ENCODE peak calls at places on chromosomes 7 and 10, in seven cellular contexts. B is A549, E is endothelial cell of umbilical vein, S is K562, Z is HCT116, W is H1, P is HepG2. Y is an unnamed sample.

GRCh38 chr7:106522691-106523090 is 138.3 kb downstream of the CCDC71L start:
- DNase-seq in B (no peak), E (no peak), S (no peak), Z (no peak), W (no peak), P (no peak), Y (no peak)

GRCh38 chr10:118052816-118053215 is 6.1 kb upstream of the RAB11FIP2 start:
- DNase-seq in B (no peak), E (no peak), S (no peak), Z (no peak), W (no peak), P (no peak), Y (no peak)

GRCh38 chr10:66586073-66586472 is 339.8 kb upstream of the LRRTM3 start:
- DNase-seq in B (no peak), E (no peak), S (no peak), Z (no peak), W (peak; percentile 55), P (no peak), Y (peak; percentile 22)

GRCh38 chr7:39605087-39605486 is 18.3 kb upstream of the RALA start:
- DNase-seq in B (no peak), E (no peak), S (no peak), Z (no peak), W (no peak), P (no peak), Y (no peak)

GRCh38 chr10:68167271-68167670 is 58.0 kb downstream of the MYPN start:
- DNase-seq in B (no peak), E (no peak), S (no peak), Z (no peak), W (no peak), P (no peak), Y (no peak)

GRCh38 chr10:79246209-79246581 is 101.1 kb upstream of the PPIF start:
- DNase-seq in B (no peak), E (peak; percentile 21), S (no peak), Z (no peak), W (no peak), P (no peak), Y (no peak)

GRCh38 chr10:28963539-28964221 is 286.4 kb downstream of the BAMBI start:
- DNase-seq in B (no peak), E (no peak), S (no peak), Z (no peak), W (no peak), P (no peak), Y (no peak)

GRCh38 chr10:79318369-79318768 is 28.9 kb upstream of the PPIF start:
- DNase-seq in B (no peak), E (no peak), S (no peak), Z (no peak), W (no peak), P (no peak), Y (no peak)

GRCh38 chr10:99395750-99396445 is 34.5 kb downstream of the GOT1 start:
- DNase-seq in B (no peak), E (peak; percentile 57), S (no peak), Z (no peak), W (no peak), P (peak; percentile 89), Y (no peak)

GRCh38 chr10:132197271-132198067 is 10.7 kb downstream of the DPYSL4 start:
- DNase-seq in B (no peak), E (no peak), S (no peak), Z (no peak), W (no peak), P (no peak), Y (no peak)

DNA sequence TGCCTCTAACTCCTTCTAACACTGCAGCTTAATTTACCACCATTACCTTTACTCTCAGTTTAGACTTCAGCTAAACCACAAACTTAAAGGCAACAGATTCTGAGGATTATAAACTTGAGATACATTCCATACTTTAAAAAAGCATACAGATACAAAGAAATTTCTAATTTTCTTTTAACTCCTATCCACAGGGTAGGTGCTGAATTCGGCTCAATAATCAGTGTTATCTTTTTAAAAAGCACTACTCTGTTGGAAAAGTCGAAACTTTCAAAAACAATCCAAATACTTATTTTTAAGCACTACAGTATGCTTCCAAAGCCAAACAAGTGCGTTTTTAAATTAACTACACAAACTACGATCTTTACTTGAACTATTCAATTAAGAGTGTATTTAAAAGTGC is 1.0 kb downstream of the SMNDC1 start:
- DNase-seq in B (no peak), E (peak; percentile 6), S (no peak), Z (no peak), W (no peak), P (no peak), Y (no peak)
- H3K4me3 ChIP-seq in B (peak overlapping the region; percentile 93), E (peak overlapping the region; percentile 99), S (peak overlapping the region; percentile 89), Z (peak overlapping the region; percentile 88), W (peak overlapping the region; percentile 75), P (peak overlapping the region; percentile 99), Y (peak overlapping the region; percentile 97)

GRCh38 chr7:13541326-13541725 is 448.1 kb downstream of the ETV1 start:
- DNase-seq in B (no peak), E (no peak), S (no peak), Z (no peak), W (no peak), P (no peak), Y (no peak)

GRCh38 chr7:13540429-13540828 is 449.0 kb downstream of the ETV1 start:
- DNase-seq in B (no peak), E (no peak), S (no peak), Z (no peak), W (no peak), P (no peak), Y (peak; percentile 4)

GRCh38 chr7:13542451-13542850 is 447.0 kb downstream of the ETV1 start:
- DNase-seq in B (no peak), E (no peak), S (no peak), Z (no peak), W (no peak), P (no peak), Y (no peak)

GRCh38 chr7:13538669-13539068 is 450.8 kb downstream of the ETV1 start:
- DNase-seq in B (no peak), E (no peak), S (no peak), Z (no peak), W (no peak), P (no peak), Y (no peak)
- TF ChIP-seq MAX in B (no peak), E (no peak), S (no peak), Z (no peak), W (no peak), P (no peak), Y (no peak)

GRCh38 chr7:101901661-101902491 is 84.5 kb downstream of the CUX1 start:
- DNase-seq in B (no peak), E (peak; percentile 49), S (peak; percentile 52), Z (no peak), W (no peak), P (no peak), Y (no peak)

GRCh38 chr7:101903505-101903849 is 86.1 kb downstream of the CUX1 start:
- DNase-seq in B (no peak), E (no peak), S (peak; percentile 70), Z (no peak), W (no peak), P (no peak), Y (no peak)

GRCh38 chr7:101905203-101905865 is 87.9 kb downstream of the CUX1 start:
- DNase-seq in B (no peak), E (no peak), S (no peak), Z (no peak), W (no peak), P (no peak), Y (no peak)

GRCh38 chr7:101904019-101904418 is 86.6 kb downstream of the CUX1 start:
- DNase-seq in B (no peak), E (no peak), S (no peak), Z (no peak), W (no peak), P (no peak), Y (no peak)

DNA sequence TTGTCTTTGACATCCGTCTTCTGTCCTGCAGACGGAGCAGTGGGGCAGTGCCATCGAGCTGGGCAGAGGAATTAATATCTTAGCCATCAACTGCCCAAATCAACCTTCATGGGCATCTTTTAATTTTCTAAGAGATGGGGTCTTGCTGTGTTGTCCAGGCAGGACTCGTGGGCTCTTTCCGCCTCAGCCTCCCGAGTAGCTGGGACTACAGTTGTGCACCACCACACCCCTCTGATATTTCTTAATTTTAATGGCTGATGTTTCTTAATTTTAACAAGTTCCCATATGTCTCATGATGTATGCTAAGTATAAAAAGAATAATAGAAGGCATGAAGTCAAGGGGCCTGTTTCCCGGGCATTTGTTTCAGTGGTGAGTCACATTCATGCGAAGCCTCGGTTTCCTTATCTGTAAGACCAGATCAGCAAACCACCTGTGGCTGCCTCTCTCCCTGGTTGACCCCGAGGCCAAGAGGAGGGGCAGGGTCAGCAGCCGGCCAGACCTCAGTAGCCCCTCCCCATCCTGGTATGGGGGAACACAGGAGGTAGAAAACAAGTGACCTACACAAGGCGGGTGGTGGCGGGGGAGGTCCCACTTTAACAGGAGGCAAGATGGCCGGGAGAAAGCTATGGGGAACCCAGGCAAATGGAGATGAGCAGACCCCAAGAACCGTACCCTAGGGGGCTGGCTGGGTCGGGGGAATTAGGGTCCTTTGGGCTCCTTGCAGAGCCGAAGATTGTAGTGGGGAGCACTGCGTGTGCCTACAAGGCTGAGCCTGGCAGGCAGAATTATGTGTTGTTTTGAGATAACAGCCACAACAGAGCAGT is 85.5 kb downstream of the CUX1 start:
- DNase-seq in B (no peak), E (peak; percentile 53), S (peak; percentile 100), Z (no peak), W (no peak), P (no peak), Y (peak; percentile 34)
- TF ChIP-seq POLR2A in B (no peak), E (no peak), S (peak; percentile 74), Z (no peak), W (no peak), P (no peak), Y (no peak)

GRCh38 chr7:99098824-99099498 is 44.9 kb downstream of the SMURF1 start:
- DNase-seq in B (peak; percentile 54), E (no peak), S (no peak), Z (peak; percentile 26), W (no peak), P (peak; percentile 96), Y (no peak)
- H3K4me3 ChIP-seq in B (peak overlapping the region; percentile 10), E (no peak overlapping the region), S (no peak overlapping the region), Z (peak overlapping the region; percentile 37), W (no peak overlapping the region), P (peak overlapping the region; percentile 46), Y (no peak overlapping the region)

GRCh38 chr10:11950325-11951018 is 92.1 kb downstream of the UPF2 start:
- DNase-seq in B (no peak), E (no peak), S (no peak), Z (no peak), W (no peak), P (peak; percentile 94), Y (no peak)

GRCh38 chr10:11949152-11949551 is 93.5 kb downstream of the UPF2 start:
- DNase-seq in B (no peak), E (no peak), S (no peak), Z (no peak), W (no peak), P (no peak), Y (no peak)

GRCh38 chr10:11946652-11947051 is 96.0 kb downstream of the UPF2 start:
- DNase-seq in B (no peak), E (no peak), S (no peak), Z (no peak), W (no peak), P (no peak), Y (no peak)

DNA sequence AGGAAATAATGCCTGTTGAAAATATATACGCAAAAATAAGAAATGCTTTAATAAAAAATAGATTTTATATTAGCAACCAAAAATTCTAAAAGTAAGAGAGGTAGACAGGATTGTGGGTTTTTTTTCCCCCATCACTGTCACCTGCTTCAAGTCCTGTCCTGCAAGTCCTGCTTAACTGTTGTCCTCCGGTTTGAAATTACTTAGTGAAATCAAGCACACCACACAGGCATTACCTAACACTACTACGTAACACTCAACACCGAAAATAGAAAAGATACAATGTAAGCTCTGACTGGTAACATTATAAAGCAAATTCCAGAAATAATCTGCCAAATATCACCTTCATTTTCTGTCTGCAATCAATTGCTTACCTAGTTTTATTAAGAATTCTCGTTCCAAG is 90.9 kb downstream of the UPF2 start:
- DNase-seq in B (no peak), E (no peak), S (no peak), Z (no peak), W (no peak), P (no peak), Y (no peak)
- TF ChIP-seq MAX in B (no peak), E (no peak), S (no peak), Z (no peak), W (no peak), P (no peak), Y (no peak)

Y was measured in NB4.